ENCODE peak calls at places on chromosomes 16 and 17, in six cellular contexts. U is T-helper 2 cell, I is T-cell, F is cardiac fibroblast, Z is kidney glomerular epithelial cell, S is omental fat pad. Y is an unnamed sample.
A peak's percentile ranks its signal among the peaks of the same experiment; 100 is the strongest.

GRCh38 chr17:78963378-78963777 is 16.3 kb downstream of the LGALS3BP start:
- DNase-seq in U (no peak), I (no peak), F (no peak), Z (no peak), S (no peak), Y (no peak)

GRCh38 chr16:56273615-56274014 is 82.3 kb downstream of the GNAO1 start:
- DNase-seq in U (no peak), I (no peak), F (no peak), Z (no peak), S (no peak), Y (no peak)

GRCh38 chr16:87947356-87948118 is 3.7 kb upstream of the BANP start:
- DNase-seq in U (no peak), I (no peak), F (no peak), Z (no peak), S (no peak), Y (no peak)

GRCh38 chr17:38591759-38592241 is 14.0 kb downstream of the SRCIN1 start:
- DNase-seq in U (no peak), I (no peak), F (peak; percentile 10), Z (peak; percentile 82), S (no peak), Y (peak; percentile 88)

GRCh38 chr16:12470311-12471229 is 333.1 kb downstream of the CPPED1 start:
- DNase-seq in U (no peak), I (no peak), F (no peak), Z (no peak), S (no peak), Y (no peak)

GRCh38 chr17:9684955-9685621 is 39.8 kb downstream of the USP43 start:
- DNase-seq in U (no peak), I (no peak), F (no peak), Z (no peak), S (no peak), Y (no peak)

GRCh38 chr17:35368086-35368824 is 5.2 kb downstream of the SLFN11 start:
- DNase-seq in U (no peak), I (peak; percentile 16), F (no peak), Z (no peak), S (no peak), Y (peak; percentile 54)

GRCh38 chr16:57785385-57785784 is 16.9 kb downstream of the KIFC3 start:
- DNase-seq in U (no peak), I (no peak), F (no peak), Z (no peak), S (no peak), Y (no peak)

GRCh38 chr16:55225972-55226542 is 97.9 kb upstream of the IRX6 start:
- DNase-seq in U (no peak), I (no peak), F (no peak), Z (no peak), S (no peak), Y (no peak)

GRCh38 chr17:45925311-45925710 is 31.0 kb downstream of the MAPT start:
- DNase-seq in U (no peak), I (no peak), F (no peak), Z (no peak), S (no peak), Y (no peak)

GRCh38 chr17:77476006-77476405 is 335.2 kb downstream of the SEC14L1 start:
- DNase-seq in U (no peak), I (no peak), F (no peak), Z (no peak), S (no peak), Y (no peak)